ENCODE peak calls at places on chromosomes 11 and 22, in nine cellular contexts. J, Z, M, E, F, Y, D, H and G are unnamed samples.

GRCh38 chr11:2566223-2567025 is 121.6 kb downstream of the KCNQ1 start:
- DNase-seq in E (no peak), D (no peak), H (no peak), Z (no peak), F (no peak), Y (no peak), J (no peak), M (peak), G (no peak)

GRCh38 chr22:29838599-29838956 is 504 bp upstream of the ASCC2 start:
- DNase-seq in E (no peak), H (no peak), Z (no peak), F (no peak), J (no peak), Y (no peak), M (no peak), D (no peak), G (no peak)

GRCh38 chr22:36083056-36083455 is 54.4 kb upstream of the RBFOX2 start:
- DNase-seq in E (no peak), D (no peak), Z (no peak), M (no peak), F (no peak), Y (no peak), J (no peak), H (no peak), G (no peak)

GRCh38 chr22:47083379-47083986 is 321.0 kb downstream of the TBC1D22A start:
- DNase-seq in Z (no peak), Y (no peak), F (no peak), J (no peak), H (no peak), D (no peak), E (no peak), M (no peak), G (no peak)

GRCh38 chr11:115418626-115419025 is 85.6 kb downstream of the CADM1 start:
- DNase-seq in F (no peak), Y (no peak), H (no peak), E (no peak), J (no peak), Z (no peak), M (no peak), D (no peak), G (no peak)

GRCh38 chr11:11995601-11996000 is 12.8 kb downstream of the DKK3 start:
- DNase-seq in H (no peak), J (no peak), M (no peak), Z (no peak), D (no peak), Y (peak), F (no peak), E (no peak), G (no peak)

GRCh38 chr22:26618487-26618886 is 660 bp upstream of the CRYBB1 start:
- DNase-seq in F (no peak), D (no peak), M (no peak), Y (no peak), H (no peak), Z (no peak), J (no peak), E (no peak), G (no peak)

GRCh38 chr22:31241936-31242335 is 29.8 kb downstream of the LIMK2 start:
- DNase-seq in M (no peak), H (peak), Y (no peak), F (no peak), J (no peak), Z (no peak), E (no peak), D (no peak), G (no peak)

GRCh38 chr11:46248270-46249102 is 29.0 kb upstream of the CREB3L1 start:
- DNase-seq in H (peak), J (peak), Y (peak), F (no peak), E (no peak), Z (no peak), D (no peak), M (no peak), G (peak)

GRCh38 chr11:60913793-60914619 is at the start of gene TMEM109:
- DNase-seq in F (peak), M (peak), D (peak), Y (peak), J (peak), Z (no peak), H (peak), E (peak), G (peak)

GRCh38 chr22:22086501-22087158 is 104.0 kb upstream of the TOP3B start:
- DNase-seq in M (no peak), F (no peak), J (no peak), Z (no peak), Y (no peak), H (peak), E (no peak), D (no peak), G (no peak)

GRCh38 chr11:44036811-44037657 is 10.7 kb upstream of the ACCSL start:
- DNase-seq in E (peak), Y (peak), H (peak), M (peak), J (peak), Z (peak), D (peak), F (peak), G (peak)

GRCh38 chr11:1055990-1056771 is 18.5 kb upstream of the MUC2 start:
- DNase-seq in E (no peak), J (no peak), H (no peak), Z (no peak), D (no peak), M (peak), F (no peak), Y (no peak), G (no peak)

GRCh38 chr11:86910592-86910991 is 44.6 kb downstream of the FZD4 start:
- DNase-seq in M (no peak), D (no peak), E (no peak), J (no peak), H (no peak), Y (no peak), Z (no peak), F (no peak), G (no peak)

GRCh38 chr11:28701760-28702449 is 593.7 kb downstream of the METTL15 start:
- DNase-seq in Y (no peak), J (no peak), H (peak), E (no peak), M (no peak), F (no peak), D (no peak), Z (no peak), G (peak)

GRCh38 chr11:22875869-22876473 is 15.7 kb upstream of the CCDC179 start:
- DNase-seq in D (peak), F (peak), E (peak), Y (peak), Z (peak), H (peak), J (peak), M (no peak), G (peak)

GRCh38 chr11:126231725-126232459 is 20.3 kb downstream of the FAM118B start:
- DNase-seq in D (no peak), M (no peak), Y (no peak), F (no peak), E (peak), J (no peak), Z (no peak), H (no peak), G (no peak)

GRCh38 chr11:30284836-30285235 is 38.1 kb upstream of the ARL14EP start:
- DNase-seq in Z (no peak), E (no peak), M (no peak), D (no peak), J (no peak), F (no peak), H (no peak), Y (no peak), G (no peak)